ENCODE peak calls at places on chromosomes 2 and 18, in five cellular contexts. F is uterus, J is MM.1S, I is mucosa of descending colon, Q is omental fat pad. H is an unnamed sample.

GRCh38 chr2:40734797-40735196 is 282.9 kb upstream of the SLC8A1 start:
- DNase-seq in I (no peak), Q (no peak), F (no peak), J (no peak), H (no peak)

GRCh38 chr2:112134120-112134519 is 4.1 kb upstream of the FBLN7 start:
- DNase-seq in F (no peak), J (no peak), Q (no peak), I (no peak), H (no peak)

GRCh38 chr2:2083113-2083757 is 247.8 kb downstream of the MYT1L start:
- DNase-seq in Q (no peak), I (no peak), F (no peak), J (no peak), H (no peak)

GRCh38 chr2:212974692-212975091 is 176.7 kb downstream of the IKZF2 start:
- DNase-seq in J (no peak), F (no peak), Q (no peak), I (no peak), H (no peak)

GRCh38 chr2:47196499-47196898 is 41.4 kb upstream of the STPG4 start:
- DNase-seq in Q (no peak), F (no peak), I (no peak), J (no peak), H (no peak)

GRCh38 chr2:129801575-129801974 is 177.9 kb upstream of the RAB6C start:
- DNase-seq in F (no peak), I (no peak), J (no peak), Q (no peak), H (no peak)

GRCh38 chr2:216350214-216350789 is 22.0 kb downstream of the MARCHF4 start:
- DNase-seq in F (no peak), I (peak), Q (no peak), J (no peak), H (no peak)

GRCh38 chr18:60060578-60060977 is 160.8 kb downstream of the PMAIP1 start:
- DNase-seq in J (no peak), F (no peak), Q (no peak), I (no peak), H (no peak)

GRCh38 chr18:26696318-26696717 is 148.0 kb upstream of the KCTD1 start:
- DNase-seq in J (no peak), Q (no peak), I (no peak), F (no peak), H (no peak)

GRCh38 chr2:157628282-157628531 is 457 bp downstream of the ACVR1C start:
- DNase-seq in Q (no peak), I (no peak), J (no peak), F (no peak), H (no peak)

GRCh38 chr2:19648583-19648982 is 253.2 kb downstream of the TTC32 start:
- DNase-seq in F (no peak), Q (peak), I (no peak), J (no peak), H (no peak)

GRCh38 chr2:51789908-51790307 is 758.0 kb upstream of the NRXN1 start:
- DNase-seq in Q (no peak), F (no peak), J (no peak), I (no peak), H (no peak)

GRCh38 chr2:200193791-200194190 is 112.7 kb upstream of the SPATS2L start:
- DNase-seq in Q (no peak), J (no peak), I (no peak), F (no peak), H (no peak)

GRCh38 chr18:63994783-63995399 is 25.0 kb downstream of the SERPINB8 start:
- DNase-seq in J (peak), F (no peak), I (no peak), Q (peak), H (no peak)

GRCh38 chr18:59264651-59265245 is 8.5 kb downstream of the RAX start:
- DNase-seq in F (no peak), J (no peak), Q (no peak), I (no peak), H (no peak)

GRCh38 chr18:51561821-51562220 is 364.3 kb upstream of the MEX3C start:
- DNase-seq in F (no peak), I (no peak), Q (no peak), J (no peak), H (no peak)

GRCh38 chr2:188974184-188974583 is at the start of gene COL3A1:
- DNase-seq in Q (no peak), F (peak), J (no peak), I (no peak), H (no peak)

GRCh38 chr2:224308267-224308911 is 93.5 kb downstream of the FAM124B start:
- DNase-seq in Q (no peak), I (no peak), F (no peak), J (peak), H (peak)

GRCh38 chr2:205376071-205376470 is 306.2 kb upstream of the NRP2 start:
- DNase-seq in I (no peak), Q (no peak), F (no peak), J (no peak), H (no peak)

GRCh38 chr2:216298719-216299118 is 73.6 kb downstream of the MARCHF4 start:
- DNase-seq in I (no peak), F (no peak), J (no peak), Q (no peak), H (no peak)

GRCh38 chr2:96353032-96353561 is 17.5 kb downstream of the NCAPH start:
- DNase-seq in I (no peak), F (peak), J (no peak), Q (no peak), H (no peak)

GRCh38 chr2:239940861-239941570 is 84.1 kb downstream of the NDUFA10 start:
- DNase-seq in I (peak), F (no peak), J (no peak), Q (no peak), H (no peak)

GRCh38 chr18:3499498-3499897 is 49.5 kb downstream of the TGIF1 start:
- DNase-seq in F (no peak), Q (no peak), J (no peak), I (no peak), H (no peak)

GRCh38 chr2:134398300-134398699 is 144.4 kb downstream of the MGAT5 start:
- DNase-seq in I (no peak), J (no peak), Q (no peak), F (no peak), H (no peak)

GRCh38 chr2:12855508-12855907 is 138.8 kb downstream of the TRIB2 start:
- DNase-seq in J (peak), Q (no peak), I (no peak), F (no peak), H (no peak)

GRCh38 chr18:75203456-75204261 is 5.3 kb downstream of the PTGR3 start:
- DNase-seq in Q (no peak), J (no peak), F (no peak), I (no peak), H (no peak)

GRCh38 chr2:112048236-112048592 is 6.9 kb upstream of the TMEM87B start:
- DNase-seq in F (no peak), I (no peak), Q (no peak), J (no peak), H (no peak)

GRCh38 chr2:186575856-186576255 is 14.0 kb upstream of the ITGAV start:
- DNase-seq in I (no peak), J (no peak), Q (no peak), F (no peak), H (no peak)

GRCh38 chr2:61853086-61853847 is 593 bp downstream of the FAM161A start:
- DNase-seq in I (peak), F (no peak), J (peak), Q (no peak), H (no peak)

GRCh38 chr2:100721693-100722092 is 98.2 kb upstream of the NPAS2 start:
- DNase-seq in I (no peak), Q (no peak), F (no peak), J (no peak), H (no peak)

GRCh38 chr2:28958689-28959088 is 22.4 kb upstream of the TOGARAM2 start:
- DNase-seq in F (peak), J (peak), I (no peak), Q (no peak), H (peak)

GRCh38 chr18:73741946-73742345 is 405.7 kb downstream of the FBXO15 start:
- DNase-seq in I (no peak), J (no peak), F (no peak), Q (no peak), H (no peak)

GRCh38 chr2:14941151-14941631 is 308.7 kb downstream of the LRATD1 start:
- DNase-seq in F (no peak), J (no peak), I (no peak), Q (no peak), H (no peak)

GRCh38 chr2:98697651-98698337 is 33.1 kb downstream of the MGAT4A start:
- DNase-seq in Q (no peak), F (no peak), I (no peak), J (no peak), H (no peak)

GRCh38 chr2:241014224-241014623 is 15.8 kb downstream of the SNED1 start:
- DNase-seq in Q (no peak), J (no peak), I (no peak), F (no peak), H (no peak)

GRCh38 chr2:184527058-184527457 is 71.3 kb upstream of the ZNF804A start:
- DNase-seq in J (no peak), I (no peak), Q (no peak), F (no peak), H (no peak)

GRCh38 chr2:209644842-209645241 is 126.8 kb upstream of the UNC80 start:
- DNase-seq in I (no peak), Q (no peak), F (no peak), J (no peak), H (no peak)

GRCh38 chr2:209653164-209653563 is 118.5 kb upstream of the UNC80 start:
- DNase-seq in J (no peak), Q (no peak), F (no peak), I (no peak), H (no peak)

DNA sequence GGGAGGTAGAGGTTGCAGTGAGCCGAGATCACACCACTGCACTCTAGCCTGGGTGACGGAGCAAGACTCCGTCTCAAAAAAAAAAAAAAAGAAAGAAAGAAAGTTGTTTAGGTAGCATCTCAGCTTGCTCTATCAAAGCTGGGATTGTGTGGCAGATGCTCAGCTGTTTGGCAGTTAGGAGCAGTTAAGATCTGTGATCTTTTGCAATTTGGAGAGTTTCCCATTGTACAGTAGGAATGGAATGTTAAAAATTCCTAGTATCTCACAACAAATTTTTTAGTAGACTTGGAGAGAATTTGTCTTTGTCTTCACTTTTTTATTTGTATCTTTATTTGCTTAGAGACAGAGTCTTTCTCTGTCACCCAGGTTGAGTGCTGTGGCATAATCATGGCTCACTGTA is 122.9 kb upstream of the UNC80 start:
- DNase-seq in Q (no peak), J (no peak), I (no peak), F (no peak), H (no peak)
- TF ChIP-seq CTCF in Q (no peak), J (no peak), I (no peak), F (no peak), H (no peak)

DNA sequence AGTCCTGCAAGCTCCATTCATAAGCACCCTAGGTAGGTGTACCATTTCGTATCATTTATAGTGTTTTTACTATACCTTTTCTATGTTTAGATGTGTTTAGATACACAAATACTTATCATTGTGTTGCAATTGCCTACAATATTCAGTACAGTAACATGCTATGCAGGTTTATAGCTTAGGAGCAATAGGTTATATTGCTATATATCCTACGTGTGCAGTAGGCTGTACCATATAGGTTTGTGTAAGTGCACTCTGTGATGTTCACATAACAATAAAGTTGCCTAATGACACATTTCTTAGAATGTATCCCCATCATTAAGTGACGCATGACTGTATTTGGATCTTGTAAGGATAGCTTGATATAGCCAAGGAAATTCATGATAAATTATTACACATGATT is 88.6 kb upstream of the CDH20 start:
- DNase-seq in J (no peak), Q (no peak), I (no peak), F (no peak), H (no peak)
- TF ChIP-seq CTCF in J (no peak), Q (no peak), I (no peak), F (no peak), H (no peak)

GRCh38 chr2:191713837-191714236 is 35.9 kb downstream of the NABP1 start:
- DNase-seq in F (no peak), Q (no peak), J (no peak), I (no peak), H (no peak)
- TF ChIP-seq CTCF in F (no peak), Q (no peak), J (peak), I (no peak), H (peak)

GRCh38 chr18:41501848-41502247 is 453.2 kb upstream of the PIK3C3 start:
- DNase-seq in F (no peak), Q (no peak), I (no peak), J (no peak), H (no peak)
- TF ChIP-seq CTCF in F (no peak), Q (no peak), I (no peak), J (no peak), H (no peak)

H was measured in GM06990.